ENCODE peak calls at places on chromosomes 11 and 22, in six cellular contexts. W is right lobe of liver, T is NB4, J is stomach, K is HCT116, M is A549. H is an unnamed sample.

GRCh38 chr11:134065381-134065780 is 3.5 kb upstream of the JAM3 start:
- DNase-seq in W (no peak), T (no peak), J (no peak), K (no peak), M (no peak), H (no peak)

GRCh38 chr11:102453921-102454320 is 1.4 kb upstream of the TMEM123 start:
- DNase-seq in W (no peak), T (no peak), J (no peak), K (no peak), M (no peak), H (no peak)

GRCh38 chr11:130588471-130588870 is 140.0 kb downstream of the ADAMTS15 start:
- DNase-seq in W (no peak), T (no peak), J (no peak), K (no peak), M (no peak), H (no peak)

GRCh38 chr11:31355131-31355530 is 14.4 kb downstream of the DCDC1 start:
- DNase-seq in W (no peak), T (no peak), J (no peak), K (no peak), M (no peak), H (no peak)

GRCh38 chr22:23835773-23836144 is 3.0 kb downstream of the DERL3 start:
- DNase-seq in W (peak), T (no peak), J (no peak), K (no peak), M (no peak), H (no peak)

GRCh38 chr22:20779813-20780148 is 5.9 kb downstream of the SERPIND1 start:
- DNase-seq in W (no peak), T (no peak), J (no peak), K (no peak), M (no peak), H (no peak)

GRCh38 chr11:5966958-5967357 is 1.3 kb downstream of the OR56A5 start:
- DNase-seq in W (no peak), T (no peak), J (no peak), K (no peak), M (no peak), H (no peak)

GRCh38 chr11:70423523-70424505 is 25.5 kb downstream of the CTTN start:
- DNase-seq in W (no peak), T (peak), J (no peak), K (no peak), M (no peak), H (peak)

GRCh38 chr22:24532075-24532474 is 22.9 kb downstream of the GUCD1 start:
- DNase-seq in W (no peak), T (no peak), J (no peak), K (no peak), M (no peak), H (no peak)

GRCh38 chr11:117221775-117222517 is 9.9 kb downstream of the PCSK7 start:
- DNase-seq in W (no peak), T (no peak), J (peak), K (no peak), M (no peak), H (peak)

GRCh38 chr22:45422237-45422983 is 8.9 kb downstream of the RIBC2 start:
- DNase-seq in W (no peak), T (no peak), J (no peak), K (no peak), M (no peak), H (no peak)

GRCh38 chr22:26805131-26805530 is 147.7 kb downstream of the MIAT start:
- DNase-seq in W (no peak), T (no peak), J (no peak), K (no peak), M (no peak), H (no peak)

GRCh38 chr11:130110325-130111108 is 40.8 kb downstream of the APLP2 start:
- DNase-seq in W (no peak), T (no peak), J (no peak), K (no peak), M (no peak), H (no peak)

DNA sequence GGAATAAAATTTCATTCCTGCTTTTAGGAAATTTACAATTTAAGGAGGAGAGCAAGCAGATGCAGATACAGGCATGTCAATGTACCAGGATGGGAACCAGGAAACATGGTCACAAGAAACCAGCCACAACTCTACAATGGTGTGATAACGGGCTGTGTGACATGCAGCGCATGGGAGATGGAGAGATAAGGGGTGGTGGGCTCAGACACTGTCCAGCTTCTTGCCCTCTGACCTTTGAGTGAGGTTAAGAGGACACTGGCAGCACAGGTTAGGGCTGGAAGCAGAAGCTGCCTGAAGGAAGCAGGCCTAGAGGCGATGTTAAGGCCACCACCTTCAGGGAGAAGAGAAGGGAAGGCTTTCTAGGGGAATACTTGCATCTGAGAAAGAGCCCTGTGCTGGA is 2.3 kb upstream of the SORL1-AS1 start:
- DNase-seq in W (no peak), T (no peak), J (no peak), K (no peak), M (no peak), H (no peak)
- H3K4me3 ChIP-seq in W (no peak), T (no peak), J (no peak), K (no peak), M (no peak), H (no peak)

GRCh38 chr11:124898711-124899110 is 1.0 kb upstream of the ROBO4 start:
- DNase-seq in W (peak), T (no peak), J (no peak), K (no peak), M (no peak), H (no peak)
- TF ChIP-seq POLR2A in W (no peak), T (no peak), J (no peak), K (no peak), M (no peak), H (no peak)

GRCh38 chr22:33180371-33180770 is 122.2 kb upstream of the SYN3 start:
- DNase-seq in W (no peak), T (no peak), J (no peak), K (no peak), M (no peak), H (no peak)
- H3K4me3 ChIP-seq in W (no peak), T (no peak), J (no peak), K (no peak), M (no peak), H (no peak)

GRCh38 chr11:111368285-111368560 is 10.9 kb downstream of the POU2AF1 start:
- DNase-seq in W (no peak), T (no peak), J (no peak), K (no peak), M (no peak), H (no peak)
- TF ChIP-seq POLR2A in W (no peak), T (no peak), J (no peak), K (no peak), M (no peak), H (no peak)

H was measured in uterus.